ENCODE peak calls at places on chromosomes 3 and 15, in seven cellular contexts. G is astrocyte of the spinal cord; R is effector CD4-positive, alpha-beta T cell; K is COR-L47; I is midbrain; J is stimulated activated CD4-positive, alpha-beta T cell treated with anti-CD3 and anti-CD28 coated beads, TNF-alpha, amount 100 ng/mL, for 4 hours; U is neural crest cell. D is an unnamed sample.

GRCh38 chr15:41241251-41241964 is 10.3 kb downstream of the CHP1 start:
- DNase-seq in K (peak), U (no peak), G (no peak), I (no peak), R (no peak), J (no peak), D (no peak)

GRCh38 chr3:120145498-120146285 is 51.4 kb upstream of the GSK3B start:
- DNase-seq in J (no peak), G (peak), U (no peak), I (no peak), K (no peak), R (no peak), D (no peak)

GRCh38 chr3:78494831-78495230 is 1273.0 kb downstream of the ROBO1 start:
- DNase-seq in R (no peak), G (no peak), U (no peak), I (no peak), J (no peak), K (no peak), D (no peak)

GRCh38 chr3:78872195-78872594 is 895.6 kb downstream of the ROBO1 start:
- DNase-seq in R (no peak), I (no peak), K (no peak), G (no peak), J (no peak), U (no peak), D (no peak)

GRCh38 chr3:81483046-81483445 is 278.4 kb downstream of the GBE1 start:
- DNase-seq in K (no peak), U (no peak), R (no peak), G (no peak), I (no peak), J (no peak), D (no peak)

GRCh38 chr15:33360876-33361275 is 50.1 kb downstream of the RYR3 start:
- DNase-seq in I (no peak), G (no peak), U (no peak), R (no peak), J (no peak), K (no peak), D (no peak)

GRCh38 chr15:72182673-72183072 is 14.9 kb downstream of the GRAMD2A start:
- DNase-seq in K (no peak), U (no peak), I (no peak), J (no peak), R (no peak), G (no peak), D (no peak)

GRCh38 chr3:50639055-50639494 is 22.1 kb downstream of the MAPKAPK3 start:
- DNase-seq in R (no peak), G (peak), J (no peak), I (no peak), K (no peak), U (no peak), D (no peak)

GRCh38 chr15:58498821-58499580 is 67.2 kb downstream of the LIPC start:
- DNase-seq in G (peak), I (no peak), J (no peak), K (no peak), R (no peak), U (no peak), D (no peak)

GRCh38 chr3:98817546-98817945 is 54.4 kb downstream of the ST3GAL6 start:
- DNase-seq in I (peak), U (no peak), K (peak), G (peak), R (no peak), J (no peak), D (no peak)

GRCh38 chr3:108329087-108329486 is 32.7 kb downstream of the HHLA2 start:
- DNase-seq in J (no peak), R (no peak), K (no peak), G (no peak), I (no peak), U (no peak), D (no peak)

GRCh38 chr3:144557515-144557914 is 585.9 kb downstream of the DIPK2A start:
- DNase-seq in I (no peak), K (no peak), R (no peak), G (no peak), J (no peak), U (no peak), D (no peak)

GRCh38 chr3:129263161-129263910 is 13.9 kb downstream of the COPG1 start:
- DNase-seq in U (no peak), J (no peak), R (no peak), I (no peak), K (peak), G (no peak), D (no peak)

GRCh38 chr3:64209866-64210609 is 15.2 kb downstream of the PRICKLE2 start:
- DNase-seq in G (peak), K (no peak), I (peak), R (no peak), J (no peak), U (no peak), D (no peak)

GRCh38 chr3:12590096-12590495 is 33.2 kb downstream of the MKRN2 start:
- DNase-seq in U (no peak), J (no peak), R (no peak), K (no peak), G (no peak), I (no peak), D (no peak)

D was measured in stimulated activated effector memory CD8-positive, alpha-beta T cell treated with anti-CD3 and anti-CD28 coated beads, Interleukin-12 subunit alpha, Interleukin-12 subunit beta, amount 100 ng/mL, for 72 hours.